ENCODE peak calls at places on chromosome 7, in nine cellular contexts. Y, C, M, E, L, I, H, R and P are unnamed samples.
A peak's percentile ranks its signal among the peaks of the same experiment; 100 is the strongest.

GRCh38 chr7:102872460-102872859 is 40.3 kb upstream of the LRRC17 start:
- DNase-seq in Y (no peak), C (peak; percentile 94), M (peak; percentile 87), E (peak; percentile 91), L (peak; percentile 23), I (no peak), H (peak; percentile 98), R (no peak), P (no peak)

GRCh38 chr7:36021367-36021766 is 131.7 kb upstream of the EEPD1 start:
- DNase-seq in Y (peak; percentile 72), C (no peak), M (no peak), E (peak; percentile 18), L (peak; percentile 63), I (no peak), H (no peak), R (peak; percentile 60), P (no peak)

GRCh38 chr7:151120896-151121295 is 34.6 kb downstream of the AGAP3 start:
- DNase-seq in Y (no peak), C (no peak), M (no peak), E (no peak), L (no peak), I (no peak), H (no peak), R (no peak), P (no peak)

GRCh38 chr7:144812379-144813283 is 23.2 kb downstream of the TPK1 start:
- DNase-seq in Y (no peak), C (no peak), M (no peak), E (no peak), L (no peak), I (no peak), H (no peak), R (no peak), P (no peak)

GRCh38 chr7:46545790-46546189 is 624.7 kb upstream of the IGFBP3 start:
- DNase-seq in Y (no peak), C (peak; percentile 95), M (no peak), E (peak; percentile 75), L (no peak), I (no peak), H (peak; percentile 83), R (no peak), P (no peak)

GRCh38 chr7:150967332-150967731 is 10.8 kb downstream of the KCNH2 start:
- DNase-seq in Y (no peak), C (no peak), M (no peak), E (no peak), L (no peak), I (no peak), H (no peak), R (no peak), P (no peak)

GRCh38 chr7:121057878-121058277 is 69.4 kb downstream of the CPED1 start:
- DNase-seq in Y (no peak), C (no peak), M (no peak), E (no peak), L (no peak), I (no peak), H (no peak), R (no peak), P (no peak)

GRCh38 chr7:143399642-143400041 is 9.0 kb downstream of the EPHA1 start:
- DNase-seq in Y (no peak), C (no peak), M (no peak), E (no peak), L (no peak), I (no peak), H (no peak), R (no peak), P (no peak)

GRCh38 chr7:87220734-87221215 is 1.2 kb upstream of the TMEM243 start:
- DNase-seq in Y (peak; percentile 17), C (peak; percentile 35), M (no peak), E (peak; percentile 65), L (no peak), I (peak; percentile 18), H (no peak), R (no peak), P (no peak)

GRCh38 chr7:85133560-85133959 is 53.3 kb downstream of the SEMA3D start:
- DNase-seq in Y (no peak), C (no peak), M (no peak), E (no peak), L (no peak), I (no peak), H (no peak), R (no peak), P (no peak)

GRCh38 chr7:82343716-82344115 is 99.9 kb downstream of the CACNA2D1 start:
- DNase-seq in Y (no peak), C (no peak), M (no peak), E (no peak), L (no peak), I (no peak), H (no peak), R (no peak), P (no peak)

GRCh38 chr7:75842836-75843446 is 29.3 kb upstream of the CCL24 start:
- DNase-seq in Y (no peak), C (peak; percentile 99), M (peak; percentile 63), E (peak; percentile 93), L (peak; percentile 43), I (no peak), H (peak; percentile 93), R (no peak), P (no peak)

GRCh38 chr7:149285581-149285975 is 23.6 kb downstream of the ZNF783 start:
- DNase-seq in Y (peak; percentile 39), C (no peak), M (no peak), E (peak; percentile 64), L (no peak), I (peak; percentile 30), H (peak; percentile 11), R (no peak), P (no peak)

GRCh38 chr7:105136221-105136620 is 122.2 kb downstream of the KMT2E start:
- DNase-seq in Y (no peak), C (no peak), M (no peak), E (peak; percentile 33), L (no peak), I (peak; percentile 7), H (no peak), R (no peak), P (no peak)
- TF ChIP-seq CTCF in Y (no peak), C (no peak), M (peak; percentile 6), E (no peak), L (no peak), I (peak; percentile 29), H (no peak), R (no peak), P (no peak)

GRCh38 chr7:155956977-155957376 is 144.7 kb upstream of the SHH start:
- DNase-seq in Y (no peak), C (no peak), M (no peak), E (no peak), L (no peak), I (no peak), H (no peak), R (no peak), P (no peak)
- TF ChIP-seq CTCF in Y (no peak), C (no peak), M (no peak), E (no peak), L (no peak), I (no peak), H (no peak), R (no peak), P (no peak)

GRCh38 chr7:37832194-37832593 is 16.2 kb upstream of the NME8 start:
- DNase-seq in Y (no peak), C (peak; percentile 46), M (no peak), E (peak; percentile 4), L (peak; percentile 37), I (no peak), H (no peak), R (no peak), P (no peak)
- TF ChIP-seq CTCF in Y (no peak), C (peak; percentile 63), M (no peak), E (no peak), L (no peak), I (peak; percentile 20), H (no peak), R (no peak), P (peak; percentile 28)

GRCh38 chr7:132656846-132657776 is 80.8 kb upstream of the PLXNA4 start:
- DNase-seq in Y (peak; percentile 29), C (peak; percentile 22), M (no peak), E (peak; percentile 29), L (peak; percentile 9), I (peak; percentile 24), H (peak; percentile 2), R (no peak), P (no peak)
- TF ChIP-seq CTCF in Y (peak; percentile 70), C (peak; percentile 45), M (peak; percentile 46), E (peak; percentile 38), L (no peak), I (peak; percentile 57), H (peak; percentile 20), R (peak; percentile 44), P (peak; percentile 60)

GRCh38 chr7:112495820-112496462 is 15.2 kb downstream of the LSMEM1 start:
- DNase-seq in Y (peak; percentile 47), C (peak; percentile 71), M (peak; percentile 24), E (peak; percentile 82), L (peak; percentile 63), I (peak; percentile 67), H (peak; percentile 64), R (peak; percentile 18), P (no peak)
- TF ChIP-seq CTCF in Y (peak; percentile 17), C (peak; percentile 62), M (peak; percentile 73), E (peak; percentile 65), L (peak; percentile 39), I (peak; percentile 62), H (peak; percentile 69), R (peak; percentile 21), P (peak; percentile 18)

GRCh38 chr7:16891874-16892620 is 10.3 kb upstream of the AGR3 start:
- DNase-seq in Y (no peak), C (peak; percentile 25), M (no peak), E (no peak), L (no peak), I (no peak), H (no peak), R (no peak), P (no peak)

GRCh38 chr7:16889851-16890443 is 8.2 kb upstream of the AGR3 start:
- DNase-seq in Y (no peak), C (peak; percentile 57), M (no peak), E (no peak), L (no peak), I (no peak), H (no peak), R (no peak), P (no peak)

GRCh38 chr7:16889305-16889704 is 7.5 kb upstream of the AGR3 start:
- DNase-seq in Y (no peak), C (no peak), M (no peak), E (no peak), L (no peak), I (no peak), H (no peak), R (no peak), P (no peak)

GRCh38 chr7:16891338-16891737 is 9.6 kb upstream of the AGR3 start:
- DNase-seq in Y (no peak), C (peak; percentile 68), M (peak; percentile 29), E (peak; percentile 70), L (peak; percentile 76), I (peak; percentile 75), H (peak; percentile 72), R (peak; percentile 37), P (no peak)
- TF ChIP-seq CTCF in Y (no peak), C (peak; percentile 63), M (peak; percentile 65), E (peak; percentile 57), L (peak; percentile 68), I (peak; percentile 58), H (peak; percentile 80), R (no peak), P (peak; percentile 24)

DNA sequence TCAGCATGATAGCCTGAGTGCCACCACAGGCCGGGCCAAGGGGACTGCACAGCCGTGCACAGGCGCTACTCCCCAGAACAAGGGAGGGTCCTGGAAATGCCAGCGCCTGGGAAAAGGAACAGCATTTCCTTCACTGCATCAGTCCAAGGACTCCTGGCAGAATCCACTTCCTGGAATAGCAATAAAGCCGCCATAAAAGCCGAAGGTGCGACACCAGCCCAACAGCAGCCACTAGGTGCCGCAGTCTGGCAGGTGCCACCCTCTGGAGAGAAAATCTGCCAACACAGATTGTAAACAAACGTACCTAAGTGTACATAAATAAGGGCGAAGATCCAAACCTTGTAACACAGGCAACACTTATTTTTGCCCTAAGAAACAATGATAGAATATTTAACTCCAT is 22.3 kb downstream of the VOPP1 start:
- DNase-seq in Y (no peak), C (no peak), M (no peak), E (no peak), L (peak; percentile 73), I (no peak), H (no peak), R (no peak), P (no peak)
- TF ChIP-seq CTCF in Y (no peak), C (peak; percentile 14), M (no peak), E (no peak), L (peak; percentile 44), I (no peak), H (no peak), R (no peak), P (no peak)